ENCODE peak calls at places on chromosomes 11 and 22, in eight cellular contexts. Q is SK-N-DZ; L is NCI-H1436; U is foreskin fibroblast; Z is ELR; F is body of pancreas; K is activated CD4-positive, CD25-positive, alpha-beta regulatory T cell; M is NCI-H345. W is an unnamed sample.

GRCh38 chr22:47396105-47396504 is 633.7 kb downstream of the TBC1D22A start:
- DNase-seq in Q (no peak), U (no peak), Z (no peak), M (no peak), K (no peak), L (no peak), F (no peak), W (no peak)

GRCh38 chr11:26227311-26227710 is 104.6 kb upstream of the ANO3 start:
- DNase-seq in M (peak; percentile 17), K (no peak), L (no peak), Q (peak; percentile 28), F (no peak), U (peak; percentile 85), Z (peak; percentile 91), W (no peak)

GRCh38 chr11:133929401-133930052 is 27.2 kb downstream of the IGSF9B start:
- DNase-seq in K (no peak), L (no peak), Z (no peak), Q (no peak), F (no peak), U (no peak), M (no peak), W (no peak)

GRCh38 chr11:1528710-1529109 is 42.1 kb upstream of the MOB2 start:
- DNase-seq in U (no peak), Z (no peak), K (no peak), L (no peak), Q (no peak), F (no peak), M (no peak), W (no peak)

GRCh38 chr11:35141538-35141937 is 2.6 kb downstream of the CD44 start:
- DNase-seq in F (peak; percentile 65), L (no peak), Q (no peak), Z (peak; percentile 48), M (no peak), K (no peak), U (no peak), W (peak; percentile 85)

GRCh38 chr11:125626381-125626950 is 1.5 kb downstream of the CHEK1 start:
- DNase-seq in L (no peak), U (no peak), Z (no peak), M (peak; percentile 56), F (no peak), Q (no peak), K (peak; percentile 4), W (no peak)

GRCh38 chr11:115081972-115082371 is 403.6 kb downstream of the NXPE2 start:
- DNase-seq in L (no peak), Q (no peak), Z (no peak), K (no peak), U (no peak), F (peak; percentile 10), M (peak; percentile 84), W (no peak)

GRCh38 chr11:33868646-33869461 is 23.0 kb downstream of the LMO2 start:
- DNase-seq in K (no peak), M (no peak), F (no peak), L (no peak), U (no peak), Q (no peak), Z (peak; percentile 2), W (no peak)

GRCh38 chr11:7281083-7281482 is 29.4 kb downstream of the SYT9 start:
- DNase-seq in F (no peak), L (no peak), K (no peak), U (peak; percentile 33), M (no peak), Q (no peak), Z (peak; percentile 71), W (no peak)

GRCh38 chr11:66003291-66003690 is 988 bp downstream of the BANF1 start:
- DNase-seq in K (no peak), Z (no peak), L (no peak), F (no peak), M (no peak), U (no peak), Q (no peak), W (no peak)

GRCh38 chr11:69274531-69275016 is 19.4 kb upstream of the MYEOV start:
- DNase-seq in M (no peak), U (no peak), Q (no peak), F (peak; percentile 94), Z (no peak), L (peak; percentile 17), K (no peak), W (peak; percentile 85)

GRCh38 chr22:23133922-23134321 is 7.9 kb downstream of the RSPH14 start:
- DNase-seq in Z (no peak), F (no peak), K (no peak), U (no peak), M (no peak), Q (no peak), L (no peak), W (no peak)

GRCh38 chr11:118068206-118068944 is 8.5 kb upstream of the TMPRSS4 start:
- DNase-seq in K (no peak), U (no peak), Q (no peak), L (no peak), F (no peak), Z (no peak), M (no peak), W (no peak)

GRCh38 chr11:120021978-120022377 is 115.9 kb downstream of the TRIM29 start:
- DNase-seq in M (no peak), U (no peak), Z (no peak), Q (no peak), L (no peak), K (no peak), F (no peak), W (peak; percentile 11)

GRCh38 chr22:29383740-29384139 is 4.6 kb downstream of the AP1B1 start:
- DNase-seq in K (no peak), L (no peak), Q (no peak), M (no peak), Z (no peak), U (no peak), F (no peak), W (no peak)

GRCh38 chr11:91220476-91221202 is 997.8 kb upstream of the CHORDC1 start:
- DNase-seq in Q (no peak), U (peak; percentile 41), F (no peak), L (no peak), Z (no peak), K (no peak), M (no peak), W (no peak)

GRCh38 chr11:93689166-93689734 is 27.8 kb downstream of the CEP295 start:
- DNase-seq in F (no peak), Q (no peak), L (no peak), U (no peak), K (no peak), Z (no peak), M (no peak), W (no peak)

GRCh38 chr11:79121351-79121750 is 319.5 kb downstream of the TENM4 start:
- DNase-seq in M (no peak), Q (peak; percentile 74), F (no peak), L (no peak), U (peak; percentile 12), K (no peak), Z (no peak), W (no peak)

GRCh38 chr11:83280256-83280655 is 5.9 kb downstream of the CCDC90B start:
- DNase-seq in L (no peak), Z (no peak), M (no peak), K (no peak), Q (no peak), F (no peak), U (no peak), W (no peak)

GRCh38 chr11:123586568-123586967 is 67.9 kb downstream of the SCN3B start:
- DNase-seq in K (no peak), L (no peak), M (no peak), F (no peak), U (no peak), Q (no peak), Z (no peak), W (no peak)

GRCh38 chr11:5550440-5551095 is 2.2 kb upstream of the OR52H1 start:
- DNase-seq in F (no peak), Q (no peak), U (peak; percentile 46), M (no peak), L (no peak), K (no peak), Z (peak; percentile 97), W (no peak)

GRCh38 chr11:117839234-117839882 is 14.8 kb upstream of the FXYD2 start:
- DNase-seq in F (no peak), L (no peak), K (no peak), Z (no peak), Q (no peak), M (no peak), U (no peak), W (peak; percentile 3)

GRCh38 chr22:19663286-19663815 is 51.0 kb upstream of the SEPTIN5 start:
- DNase-seq in M (no peak), L (no peak), F (peak; percentile 62), Z (peak; percentile 45), U (peak; percentile 50), Q (no peak), K (no peak), W (peak; percentile 43)

GRCh38 chr22:35746946-35747703 is 29.5 kb downstream of the APOL5 start:
- DNase-seq in Z (peak; percentile 21), M (no peak), F (no peak), K (no peak), L (no peak), Q (no peak), U (peak; percentile 28), W (no peak)

GRCh38 chr11:33701831-33702230 is 1.2 kb upstream of the C11orf91 start:
- DNase-seq in M (peak; percentile 47), U (peak; percentile 82), Z (peak; percentile 85), K (no peak), F (peak; percentile 54), Q (no peak), L (no peak), W (no peak)

GRCh38 chr11:71986131-71986530 is 12.6 kb upstream of the IL18BP start:
- DNase-seq in U (no peak), F (no peak), M (no peak), Z (no peak), L (no peak), K (no peak), Q (no peak), W (no peak)

GRCh38 chr11:47071341-47071740 is 105.3 kb downstream of the ARFGAP2 start:
- DNase-seq in Q (no peak), F (no peak), Z (no peak), M (no peak), K (no peak), L (no peak), U (no peak), W (no peak)

GRCh38 chr11:66332371-66333219 is 3.6 kb downstream of the RIN1 start:
- DNase-seq in Q (no peak), M (no peak), K (no peak), L (no peak), Z (no peak), F (no peak), U (no peak), W (no peak)

GRCh38 chr11:82718307-82718706 is 15.4 kb downstream of the FAM181B start:
- DNase-seq in M (peak; percentile 38), K (no peak), Q (peak; percentile 67), L (peak; percentile 30), U (peak; percentile 35), F (peak; percentile 42), Z (peak; percentile 68), W (no peak)

GRCh38 chr22:25085930-25086901 is 113.4 kb upstream of the CRYBB3 start:
- DNase-seq in K (no peak), M (no peak), Z (no peak), Q (no peak), L (no peak), U (no peak), F (peak; percentile 20), W (no peak)

GRCh38 chr11:97965849-97966646 is 1054.7 kb upstream of the CNTN5 start:
- DNase-seq in L (no peak), Q (no peak), K (no peak), U (peak; percentile 80), F (no peak), M (no peak), Z (peak; percentile 95), W (no peak)

GRCh38 chr11:68759991-68760390 is 8.7 kb upstream of the TESMIN start:
- DNase-seq in Q (no peak), U (no peak), L (no peak), F (no peak), M (no peak), K (no peak), Z (no peak), W (no peak)

GRCh38 chr11:87036756-87037449 is 831 bp upstream of the TMEM135 start:
- DNase-seq in Q (no peak), F (peak; percentile 3), K (no peak), Z (peak; percentile 4), M (no peak), L (peak; percentile 43), U (no peak), W (peak; percentile 22)

GRCh38 chr11:86743223-86744118 is 56.9 kb upstream of the PRSS23 start:
- DNase-seq in M (no peak), U (peak; percentile 97), Z (peak; percentile 99), F (peak; percentile 67), K (no peak), L (no peak), Q (peak; percentile 57), W (peak; percentile 26)